ENCODE peak calls at places on chromosomes 6 and 20, in ten cellular contexts. C, M, W, U, H, S, K, L, F and V are unnamed samples.

GRCh38 chr6:105900120-105900937 is 185.8 kb upstream of the PRDM1 start:
- DNase-seq in C (no peak), M (no peak), W (no peak), U (no peak), H (no peak), S (no peak), K (peak), L (peak), F (no peak), V (no peak)

GRCh38 chr6:18371010-18371409 is 16.1 kb upstream of the RNF144B start:
- DNase-seq in C (no peak), M (no peak), W (no peak), U (no peak), H (no peak), S (no peak), K (no peak), L (no peak), F (no peak), V (no peak)

GRCh38 chr6:32700391-32701040 is 34.1 kb upstream of the HLA-DQB1 start:
- DNase-seq in C (peak), M (no peak), W (peak), U (no peak), H (no peak), S (peak), K (peak), L (peak), F (no peak), V (no peak)

GRCh38 chr6:14596410-14596809 is 478.8 kb downstream of the CD83 start:
- DNase-seq in C (no peak), M (no peak), W (peak), U (no peak), H (no peak), S (no peak), K (no peak), L (peak), F (peak), V (peak)

GRCh38 chr6:144953552-144954240 is 668.6 kb downstream of the UTRN start:
- DNase-seq in C (no peak), M (no peak), W (no peak), U (no peak), H (no peak), S (no peak), K (no peak), L (no peak), F (no peak), V (no peak)

GRCh38 chr6:1496836-1497592 is 107.6 kb downstream of the FOXF2 start:
- DNase-seq in C (no peak), M (no peak), W (no peak), U (no peak), H (no peak), S (no peak), K (no peak), L (no peak), F (no peak), V (no peak)

GRCh38 chr6:15260099-15260821 is 14.4 kb downstream of the JARID2 start:
- DNase-seq in C (no peak), M (no peak), W (no peak), U (no peak), H (no peak), S (no peak), K (no peak), L (peak), F (no peak), V (no peak)

GRCh38 chr6:53359843-53360834 is 11.4 kb upstream of the ELOVL5 start:
- DNase-seq in C (no peak), M (no peak), W (peak), U (no peak), H (no peak), S (no peak), K (no peak), L (peak), F (no peak), V (no peak)

GRCh38 chr20:2145376-2145775 is 43.7 kb downstream of the STK35 start:
- DNase-seq in C (no peak), M (no peak), W (no peak), U (no peak), H (no peak), S (no peak), K (no peak), L (no peak), F (no peak), V (no peak)

GRCh38 chr6:27237089-27237723 is 10.3 kb upstream of the PRSS16 start:
- DNase-seq in C (no peak), M (no peak), W (no peak), U (no peak), H (no peak), S (no peak), K (no peak), L (peak), F (no peak), V (peak)

GRCh38 chr6:149963212-149963461 is 606 bp upstream of the ULBP1 start:
- DNase-seq in C (no peak), M (peak), W (no peak), U (no peak), H (no peak), S (no peak), K (no peak), L (peak), F (no peak), V (no peak)

GRCh38 chr6:30689985-30690384 is 799 bp downstream of the NRM start:
- DNase-seq in C (no peak), M (no peak), W (no peak), U (no peak), H (no peak), S (no peak), K (no peak), L (no peak), F (peak), V (no peak)

GRCh38 chr6:168715643-168716481 is 274.9 kb downstream of the SMOC2 start:
- DNase-seq in C (no peak), M (no peak), W (no peak), U (no peak), H (no peak), S (no peak), K (no peak), L (no peak), F (no peak), V (no peak)

GRCh38 chr6:134666174-134666573 is 283.7 kb downstream of the ALDH8A1 start:
- DNase-seq in C (no peak), M (no peak), W (peak), U (no peak), H (no peak), S (no peak), K (no peak), L (no peak), F (no peak), V (no peak)
- H3K27ac ChIP-seq in C (no peak), M (no peak), W (no peak), U (no peak), H (no peak), S (no peak), K (no peak), L (no peak), F (no peak), V (no peak)

GRCh38 chr6:170402318-170403040 is 95.9 kb downstream of the FAM120B start:
- DNase-seq in C (no peak), M (no peak), W (no peak), U (no peak), H (no peak), S (no peak), K (no peak), L (no peak), F (no peak), V (no peak)
- H3K27ac ChIP-seq in C (no peak), M (no peak), W (no peak), U (no peak), H (no peak), S (no peak), K (no peak), L (no peak), F (no peak), V (no peak)

DNA sequence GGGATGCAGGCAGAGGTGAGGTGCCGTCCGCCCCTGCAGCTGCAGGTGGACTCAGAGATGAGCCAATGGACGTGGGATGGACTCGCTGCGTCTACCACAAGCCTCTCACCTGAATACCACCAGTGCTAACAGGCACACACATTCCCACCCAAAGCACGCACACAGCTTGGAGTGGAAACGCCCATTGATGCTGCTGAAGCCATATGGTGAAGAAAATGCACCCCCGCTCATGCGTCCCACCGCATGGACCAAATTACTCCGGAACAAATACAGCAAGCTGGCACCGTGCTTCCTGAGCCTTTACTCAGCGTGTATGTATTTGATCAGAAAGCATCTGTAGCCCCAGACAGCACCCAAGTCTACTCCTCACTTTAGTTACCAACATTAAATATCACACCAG is 58.4 kb upstream of the SYNDIG1 start:
- DNase-seq in C (no peak), M (no peak), W (no peak), U (no peak), H (no peak), S (no peak), K (no peak), L (no peak), F (no peak), V (no peak)
- H3K27ac ChIP-seq in C (no peak), M (no peak), W (no peak), U (no peak), H (no peak), S (no peak), K (no peak), L (no peak), F (no peak), V (no peak)

GRCh38 chr6:170088349-170088951 is 202.4 kb downstream of the DLL1 start:
- DNase-seq in C (peak), M (no peak), W (peak), U (peak), H (peak), S (no peak), K (no peak), L (no peak), F (peak), V (no peak)
- H3K27ac ChIP-seq in C (no peak), M (peak), W (peak), U (no peak), H (no peak), S (no peak), K (no peak), L (no peak), F (peak), V (no peak)

DNA sequence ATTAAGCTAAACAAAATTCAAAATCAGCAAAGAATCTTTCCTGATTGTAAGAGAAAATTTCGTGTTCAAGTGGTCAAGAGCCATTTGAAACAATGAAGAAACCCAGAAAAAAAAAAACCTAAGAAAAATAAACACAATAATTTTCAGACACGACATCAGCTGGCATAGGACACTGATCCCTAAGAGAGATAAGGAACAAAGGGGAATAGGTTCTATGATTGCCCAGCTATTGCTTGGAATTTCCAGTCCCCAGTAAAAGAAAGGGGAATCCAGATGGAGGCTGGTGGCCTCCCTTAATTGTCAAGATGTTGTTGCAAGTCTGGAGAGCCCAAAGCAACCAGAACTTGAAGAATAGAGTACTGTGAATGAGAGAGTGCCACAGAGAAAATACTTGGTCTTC is 48.5 kb downstream of the COL12A1 start:
- DNase-seq in C (no peak), M (no peak), W (no peak), U (no peak), H (no peak), S (no peak), K (no peak), L (no peak), F (no peak), V (no peak)
- H3K27ac ChIP-seq in C (no peak), M (no peak), W (no peak), U (no peak), H (no peak), S (no peak), K (no peak), L (peak), F (no peak), V (no peak)